ENCODE peak calls at places on chromosomes 13 and 19, in eight cellular contexts. One of them, this sample, is unnamed.

GRCh38 chr19:1384478-1385110 is 887 bp downstream of the NDUFS7 start:
- DNase-seq in progenitor cell of endocrine pancreas: no peak
- DNase-seq in CD8-positive, alpha-beta memory T cell: no peak
- DNase-seq in dorsolateral prefrontal cortex: no peak
- DNase-seq in IMR-90: no peak
- DNase-seq in BE2C: no peak
- DNase-seq in cardiac fibroblast: no peak
- DNase-seq in kidney glomerular epithelial cell: no peak
- DNase-seq in this sample: peak; percentile 8

GRCh38 chr13:105346141-105346766 is 1189.2 kb downstream of the EFNB2 start:
- DNase-seq in progenitor cell of endocrine pancreas: no peak
- DNase-seq in CD8-positive, alpha-beta memory T cell: no peak
- DNase-seq in dorsolateral prefrontal cortex: no peak
- DNase-seq in IMR-90: peak; percentile 90
- DNase-seq in BE2C: no peak
- DNase-seq in cardiac fibroblast: peak; percentile 80
- DNase-seq in kidney glomerular epithelial cell: peak; percentile 48
- DNase-seq in this sample: peak; percentile 84

GRCh38 chr13:80173224-80173623 is 167.7 kb downstream of the SPRY2 start:
- DNase-seq in progenitor cell of endocrine pancreas: no peak
- DNase-seq in CD8-positive, alpha-beta memory T cell: no peak
- DNase-seq in dorsolateral prefrontal cortex: no peak
- DNase-seq in IMR-90: no peak
- DNase-seq in BE2C: no peak
- DNase-seq in cardiac fibroblast: no peak
- DNase-seq in kidney glomerular epithelial cell: no peak
- DNase-seq in this sample: no peak

GRCh38 chr13:111179908-111180756 is 65.0 kb downstream of the ARHGEF7 start:
- DNase-seq in progenitor cell of endocrine pancreas: no peak
- DNase-seq in CD8-positive, alpha-beta memory T cell: peak; percentile 40
- DNase-seq in dorsolateral prefrontal cortex: no peak
- DNase-seq in IMR-90: no peak
- DNase-seq in BE2C: no peak
- DNase-seq in cardiac fibroblast: no peak
- DNase-seq in kidney glomerular epithelial cell: no peak
- DNase-seq in this sample: no peak

GRCh38 chr13:95298169-95298940 is 2.9 kb downstream of the ABCC4 start:
- DNase-seq in progenitor cell of endocrine pancreas: no peak
- DNase-seq in CD8-positive, alpha-beta memory T cell: no peak
- DNase-seq in dorsolateral prefrontal cortex: no peak
- DNase-seq in IMR-90: no peak
- DNase-seq in BE2C: no peak
- DNase-seq in cardiac fibroblast: no peak
- DNase-seq in kidney glomerular epithelial cell: no peak
- DNase-seq in this sample: peak; percentile 18

GRCh38 chr13:30134578-30134977 is 172.8 kb downstream of the KATNAL1 start:
- DNase-seq in progenitor cell of endocrine pancreas: no peak
- DNase-seq in CD8-positive, alpha-beta memory T cell: no peak
- DNase-seq in dorsolateral prefrontal cortex: no peak
- DNase-seq in IMR-90: no peak
- DNase-seq in BE2C: no peak
- DNase-seq in cardiac fibroblast: no peak
- DNase-seq in kidney glomerular epithelial cell: no peak
- DNase-seq in this sample: no peak

GRCh38 chr19:6769006-6769637 is 1.9 kb upstream of the SH2D3A start:
- DNase-seq in progenitor cell of endocrine pancreas: no peak
- DNase-seq in CD8-positive, alpha-beta memory T cell: no peak
- DNase-seq in dorsolateral prefrontal cortex: no peak
- DNase-seq in IMR-90: peak; percentile 19
- DNase-seq in BE2C: no peak
- DNase-seq in cardiac fibroblast: peak; percentile 53
- DNase-seq in kidney glomerular epithelial cell: no peak
- DNase-seq in this sample: no peak

GRCh38 chr13:43985437-43986051 is 105.8 kb downstream of the LACC1 start:
- DNase-seq in progenitor cell of endocrine pancreas: no peak
- DNase-seq in CD8-positive, alpha-beta memory T cell: no peak
- DNase-seq in dorsolateral prefrontal cortex: no peak
- DNase-seq in IMR-90: no peak
- DNase-seq in BE2C: no peak
- DNase-seq in cardiac fibroblast: no peak
- DNase-seq in kidney glomerular epithelial cell: no peak
- DNase-seq in this sample: no peak

GRCh38 chr13:42876810-42877550 is 95.6 kb downstream of the FAM216B start:
- DNase-seq in progenitor cell of endocrine pancreas: no peak
- DNase-seq in CD8-positive, alpha-beta memory T cell: no peak
- DNase-seq in dorsolateral prefrontal cortex: no peak
- DNase-seq in IMR-90: peak; percentile 66
- DNase-seq in BE2C: no peak
- DNase-seq in cardiac fibroblast: peak; percentile 88
- DNase-seq in kidney glomerular epithelial cell: peak; percentile 9
- DNase-seq in this sample: peak; percentile 92

GRCh38 chr13:77492982-77493381 is 42.5 kb upstream of the SCEL start:
- DNase-seq in progenitor cell of endocrine pancreas: no peak
- DNase-seq in CD8-positive, alpha-beta memory T cell: no peak
- DNase-seq in dorsolateral prefrontal cortex: no peak
- DNase-seq in IMR-90: no peak
- DNase-seq in BE2C: peak; percentile 39
- DNase-seq in cardiac fibroblast: peak; percentile 58
- DNase-seq in kidney glomerular epithelial cell: peak; percentile 37
- DNase-seq in this sample: peak; percentile 50